ENCODE peak calls at places on chromosomes 3 and 15, in seven cellular contexts. Z is NCI-H2171 treated with DMSO at 0.1 percent for 48 hours; S is activated CD4-positive, alpha-beta T cell treated with anti-CD3 and anti-CD28 coated beads for 24 hours; E is NCI-H1436; O is Peyer's patch; T is RWPE1; P is iPS-NIHi11. B is an unnamed sample.

GRCh38 chr15:96390986-96391385 is 60.5 kb downstream of the NR2F2 start:
- DNase-seq in Z (no peak), S (no peak), E (no peak), O (no peak), T (no peak), P (no peak), B (no peak)

GRCh38 chr3:13451301-13451673 is 28.8 kb upstream of the HDAC11 start:
- DNase-seq in Z (no peak), S (no peak), E (no peak), O (no peak), T (no peak), P (no peak), B (no peak)

GRCh38 chr3:98971183-98971681 is 69.7 kb upstream of the DCBLD2 start:
- DNase-seq in Z (no peak), S (no peak), E (no peak), O (no peak), T (peak; percentile 90), P (no peak), B (no peak)

GRCh38 chr3:71130516-71131384 is 452.8 kb downstream of the FOXP1 start:
- DNase-seq in Z (no peak), S (peak; percentile 56), E (no peak), O (peak; percentile 56), T (peak; percentile 30), P (peak; percentile 39), B (peak; percentile 51)

GRCh38 chr3:89043406-89043947 is 63.9 kb upstream of the EPHA3 start:
- DNase-seq in Z (no peak), S (no peak), E (no peak), O (no peak), T (no peak), P (no peak), B (no peak)

GRCh38 chr3:147699175-147699838 is 290.1 kb downstream of the ZIC1 start:
- DNase-seq in Z (no peak), S (no peak), E (no peak), O (no peak), T (peak; percentile 73), P (no peak), B (no peak)

GRCh38 chr3:186985713-186986364 is 55.5 kb downstream of the ST6GAL1 start:
- DNase-seq in Z (peak; percentile 74), S (no peak), E (no peak), O (no peak), T (no peak), P (no peak), B (peak; percentile 82)

GRCh38 chr3:160756907-160757623 is 1.0 kb downstream of the PPM1L start:
- DNase-seq in Z (peak; percentile 55), S (no peak), E (no peak), O (peak; percentile 50), T (no peak), P (no peak), B (no peak)

GRCh38 chr3:148106062-148106461 is 591.6 kb upstream of the AGTR1 start:
- DNase-seq in Z (no peak), S (no peak), E (no peak), O (no peak), T (no peak), P (no peak), B (no peak)

GRCh38 chr15:82850242-82850591 is 40.8 kb downstream of the WHAMM start:
- DNase-seq in Z (peak; percentile 48), S (no peak), E (no peak), O (no peak), T (no peak), P (peak; percentile 37), B (no peak)

GRCh38 chr3:172606021-172606420 is 82.8 kb upstream of the TNFSF10 start:
- DNase-seq in Z (no peak), S (no peak), E (no peak), O (no peak), T (no peak), P (no peak), B (no peak)

GRCh38 chr15:53072077-53072476 is 281.9 kb upstream of the ONECUT1 start:
- DNase-seq in Z (no peak), S (no peak), E (no peak), O (peak; percentile 59), T (peak; percentile 84), P (peak; percentile 87), B (peak; percentile 31)

GRCh38 chr15:42178056-42178455 is 21.6 kb upstream of the PLA2G4F start:
- DNase-seq in Z (no peak), S (no peak), E (no peak), O (no peak), T (no peak), P (no peak), B (no peak)

GRCh38 chr3:11810276-11810675 is 36.4 kb downstream of the TAMM41 start:
- DNase-seq in Z (no peak), S (no peak), E (no peak), O (no peak), T (no peak), P (no peak), B (no peak)

GRCh38 chr3:52860424-52860768 is 25.6 kb upstream of the MUSTN1 start:
- DNase-seq in Z (no peak), S (no peak), E (no peak), O (no peak), T (no peak), P (no peak), B (no peak)

GRCh38 chr15:74294010-74294409 is 57.9 kb downstream of the CCDC33 start:
- DNase-seq in Z (peak; percentile 95), S (no peak), E (peak; percentile 35), O (no peak), T (no peak), P (no peak), B (no peak)

GRCh38 chr3:142270407-142270806 is 45.0 kb upstream of the GK5 start:
- DNase-seq in Z (no peak), S (no peak), E (no peak), O (no peak), T (no peak), P (no peak), B (peak; percentile 3)

GRCh38 chr15:78811124-78811824 is at the start of gene ADAMTS7:
- DNase-seq in Z (peak; percentile 10), S (no peak), E (peak; percentile 36), O (peak; percentile 70), T (peak; percentile 93), P (peak; percentile 100), B (peak; percentile 82)

GRCh38 chr15:57505949-57506391 is 85.7 kb upstream of the MYZAP start:
- DNase-seq in Z (no peak), S (no peak), E (no peak), O (peak; percentile 69), T (peak; percentile 84), P (peak; percentile 61), B (no peak)

GRCh38 chr15:39455502-39455991 is 125.3 kb upstream of the THBS1 start:
- DNase-seq in Z (peak; percentile 88), S (no peak), E (no peak), O (no peak), T (peak; percentile 8), P (no peak), B (peak; percentile 50)

GRCh38 chr3:94665922-94666321 is 603.1 kb downstream of the NSUN3 start:
- DNase-seq in Z (no peak), S (no peak), E (no peak), O (no peak), T (no peak), P (no peak), B (no peak)